ENCODE peak calls at places on chromosomes 7 and 10, in eight cellular contexts. W, C, A, J, P, T, U and B are unnamed samples.

GRCh38 chr10:96873756-96874467 is 41.8 kb downstream of the LCOR start:
- DNase-seq in W (no peak), U (no peak), A (no peak), P (no peak), T (no peak), J (no peak), C (no peak), B (no peak)

GRCh38 chr10:87053577-87054181 is 33.6 kb downstream of the FAM25A start:
- DNase-seq in U (no peak), T (no peak), P (no peak), W (no peak), J (no peak), C (no peak), A (no peak), B (no peak)

GRCh38 chr10:62726142-62726541 is 78.4 kb upstream of the ADO start:
- DNase-seq in U (peak), W (no peak), J (no peak), T (peak), A (no peak), C (no peak), P (no peak), B (no peak)

GRCh38 chr10:43682956-43683355 is 34.3 kb upstream of the ZNF32 start:
- DNase-seq in W (no peak), T (no peak), U (no peak), C (no peak), A (no peak), P (no peak), J (no peak), B (peak)

GRCh38 chr10:109934958-109935793 is 11.9 kb upstream of the XPNPEP1 start:
- DNase-seq in T (peak), P (no peak), J (no peak), C (no peak), U (peak), A (no peak), W (peak), B (peak)

GRCh38 chr10:52066383-52066782 is 247.7 kb upstream of the DKK1 start:
- DNase-seq in A (peak), W (no peak), U (no peak), J (no peak), T (no peak), P (no peak), C (no peak), B (no peak)

GRCh38 chr7:138565071-138565450 is 105.0 kb downstream of the TRIM24 start:
- DNase-seq in U (no peak), T (no peak), P (no peak), W (no peak), C (no peak), J (no peak), A (no peak), B (no peak)

GRCh38 chr7:36310897-36311296 is 78.8 kb upstream of the ANLN start:
- DNase-seq in J (no peak), A (no peak), W (no peak), T (no peak), C (no peak), P (no peak), U (no peak), B (no peak)

GRCh38 chr7:69250958-69251357 is 347.3 kb upstream of the AUTS2 start:
- DNase-seq in J (no peak), A (no peak), W (no peak), T (no peak), C (no peak), P (no peak), U (no peak), B (no peak)

GRCh38 chr7:118368958-118369357 is 144.5 kb downstream of the ANKRD7 start:
- DNase-seq in T (no peak), A (no peak), C (no peak), J (no peak), P (no peak), W (no peak), U (no peak), B (no peak)

GRCh38 chr10:130875116-130875515 is 436.4 kb downstream of the TCERG1L start:
- DNase-seq in C (no peak), P (no peak), U (no peak), W (no peak), A (no peak), T (no peak), J (no peak), B (no peak)

GRCh38 chr10:133129854-133130495 is 30.0 kb upstream of the KNDC1 start:
- DNase-seq in W (no peak), C (no peak), A (no peak), U (no peak), P (no peak), J (no peak), T (no peak), B (no peak)

GRCh38 chr10:133130602-133131001 is 29.4 kb upstream of the KNDC1 start:
- DNase-seq in T (no peak), P (no peak), U (no peak), W (no peak), C (no peak), J (no peak), A (no peak), B (no peak)

GRCh38 chr10:133132711-133133291 is 27.2 kb upstream of the KNDC1 start:
- DNase-seq in P (no peak), W (no peak), T (no peak), J (no peak), C (no peak), A (no peak), U (no peak), B (no peak)

GRCh38 chr10:133131754-133132710 is 28.0 kb upstream of the KNDC1 start:
- DNase-seq in J (no peak), T (no peak), P (no peak), U (no peak), C (no peak), W (no peak), A (no peak), B (no peak)

GRCh38 chr10:133131053-133131452 is 29.0 kb upstream of the KNDC1 start:
- DNase-seq in W (no peak), T (no peak), A (no peak), P (no peak), U (no peak), C (no peak), J (no peak), B (no peak)
- TF ChIP-seq CTCF in W (no peak), T (no peak), A (no peak), P (no peak), U (no peak), C (no peak), J (no peak), B (no peak)

GRCh38 chr10:34223658-34224057 is 591.4 kb downstream of the PARD3 start:
- DNase-seq in C (no peak), W (no peak), U (peak), T (no peak), A (no peak), J (no peak), P (no peak), B (no peak)
- TF ChIP-seq CTCF in C (no peak), W (no peak), U (no peak), T (no peak), A (peak), J (no peak), P (no peak), B (no peak)

DNA sequence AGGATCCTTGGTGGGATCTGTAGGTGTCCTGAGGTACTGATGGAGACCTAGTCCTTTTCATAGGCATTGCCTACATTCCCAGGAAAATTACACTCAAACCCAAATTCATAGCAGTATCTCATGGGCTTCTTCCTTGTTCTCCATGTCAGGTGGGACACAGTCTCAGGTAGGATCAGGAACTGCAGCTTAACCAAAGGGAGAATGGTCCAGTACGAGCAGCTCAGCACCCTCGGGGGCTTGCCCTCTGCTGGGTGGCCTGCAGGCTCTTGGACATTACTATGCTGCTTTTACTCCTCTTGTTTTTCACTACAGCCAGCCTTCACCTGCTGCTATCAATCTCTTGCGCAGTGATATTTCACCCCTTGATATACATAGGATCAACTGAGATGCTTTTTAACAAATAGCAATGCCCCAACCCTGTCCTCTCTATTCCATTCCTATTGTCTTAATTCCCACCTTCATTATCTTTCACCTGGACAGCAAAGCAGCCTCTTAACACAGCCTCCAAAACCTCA is 28.6 kb downstream of the PLA2G12B start:
- DNase-seq in P (no peak), W (no peak), T (no peak), A (no peak), C (no peak), J (no peak), U (no peak), B (no peak)
- TF ChIP-seq CTCF in P (no peak), W (no peak), T (no peak), A (no peak), C (no peak), J (no peak), U (no peak), B (no peak)

GRCh38 chr10:667096-667495 is 22.4 kb downstream of the DIP2C start:
- DNase-seq in U (no peak), C (no peak), J (no peak), W (no peak), A (no peak), P (no peak), T (no peak), B (no peak)

GRCh38 chr10:665579-666091 is 23.8 kb downstream of the DIP2C start:
- DNase-seq in T (no peak), P (no peak), C (no peak), J (no peak), W (no peak), A (no peak), U (no peak), B (no peak)

GRCh38 chr10:667602-668143 is 21.8 kb downstream of the DIP2C start:
- DNase-seq in J (no peak), U (no peak), C (no peak), T (no peak), W (no peak), P (no peak), A (no peak), B (no peak)

GRCh38 chr10:664893-665292 is 24.6 kb downstream of the DIP2C start:
- DNase-seq in T (no peak), A (no peak), U (no peak), W (no peak), P (no peak), J (no peak), C (no peak), B (no peak)

DNA sequence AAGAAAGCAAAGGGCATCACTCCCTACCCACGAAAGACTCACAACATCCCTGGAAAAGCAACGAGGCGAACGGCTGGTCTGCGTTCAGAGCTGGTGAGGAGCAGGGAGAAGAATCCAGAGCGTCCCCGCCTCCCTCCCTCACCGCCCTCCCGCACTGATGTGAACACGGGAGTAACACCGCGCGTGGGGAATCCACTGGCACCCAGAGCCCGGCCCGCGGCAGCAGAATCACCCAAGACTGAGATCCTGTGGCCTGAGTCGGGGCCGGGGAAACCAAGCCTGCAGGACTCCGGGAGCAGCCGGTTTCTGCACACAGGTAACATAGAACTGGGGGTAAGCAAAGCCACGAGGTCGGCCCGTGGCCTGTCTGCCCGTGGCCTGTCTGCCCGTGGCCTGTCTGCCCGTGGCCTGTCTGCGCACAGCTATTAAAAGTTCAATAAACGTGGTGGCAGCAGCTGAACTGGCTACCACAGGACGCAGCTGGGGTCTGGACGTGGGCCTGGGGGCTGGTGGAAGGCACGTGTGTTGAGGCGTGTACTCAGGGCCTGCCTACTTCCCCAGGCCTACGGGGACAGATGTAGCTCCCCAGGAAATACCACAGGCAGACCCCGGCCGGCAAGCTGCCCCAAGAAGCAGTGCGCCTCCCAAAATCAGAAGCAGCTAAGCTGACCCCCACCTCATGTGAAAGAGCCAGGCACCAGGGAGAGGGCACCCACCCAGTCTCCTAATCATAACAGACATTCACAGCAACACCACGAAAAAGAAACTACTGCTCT is 23.0 kb downstream of the DIP2C start:
- DNase-seq in U (no peak), T (no peak), J (no peak), P (no peak), A (no peak), C (no peak), W (no peak), B (no peak)
- TF ChIP-seq CTCF in U (no peak), T (no peak), J (no peak), P (no peak), A (no peak), C (no peak), W (no peak), B (no peak)

GRCh38 chr10:123769647-123770046 is 103.5 kb downstream of the GPR26 start:
- DNase-seq in W (no peak), A (no peak), U (no peak), J (no peak), T (no peak), C (no peak), P (no peak), B (no peak)
- TF ChIP-seq CTCF in W (no peak), A (no peak), U (no peak), J (no peak), T (no peak), C (no peak), P (no peak), B (no peak)

DNA sequence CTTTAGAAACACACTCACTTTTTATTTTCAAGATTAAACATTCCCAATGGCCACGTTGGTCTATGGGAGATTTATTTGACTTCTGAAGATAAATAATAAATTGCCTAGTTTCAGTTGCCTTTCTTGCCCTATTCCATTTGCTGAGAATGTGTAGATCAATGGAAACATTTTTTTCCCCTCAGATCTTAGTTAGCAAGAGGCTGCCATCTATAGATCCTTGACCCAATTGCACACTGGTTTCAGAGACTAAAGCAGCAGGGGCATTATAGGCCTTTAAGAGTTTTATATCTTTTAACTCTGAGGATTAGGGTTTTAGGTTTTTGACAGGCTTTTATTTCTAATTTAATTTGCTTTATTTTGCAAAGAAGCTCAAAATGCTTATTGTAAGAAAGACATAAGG is 163.2 kb upstream of the GPR26 start:
- DNase-seq in C (no peak), T (no peak), J (no peak), W (no peak), P (no peak), U (no peak), A (no peak), B (no peak)
- TF ChIP-seq CTCF in C (no peak), T (no peak), J (no peak), W (no peak), P (no peak), U (no peak), A (peak), B (no peak)

GRCh38 chr10:5977471-5978370 is at the start of gene IL15RA:
- DNase-seq in A (peak), U (peak), P (peak), W (no peak), C (peak), J (peak), T (peak), B (peak)
- TF ChIP-seq CTCF in A (peak), U (peak), P (no peak), W (no peak), C (peak), J (no peak), T (no peak), B (no peak)

DNA sequence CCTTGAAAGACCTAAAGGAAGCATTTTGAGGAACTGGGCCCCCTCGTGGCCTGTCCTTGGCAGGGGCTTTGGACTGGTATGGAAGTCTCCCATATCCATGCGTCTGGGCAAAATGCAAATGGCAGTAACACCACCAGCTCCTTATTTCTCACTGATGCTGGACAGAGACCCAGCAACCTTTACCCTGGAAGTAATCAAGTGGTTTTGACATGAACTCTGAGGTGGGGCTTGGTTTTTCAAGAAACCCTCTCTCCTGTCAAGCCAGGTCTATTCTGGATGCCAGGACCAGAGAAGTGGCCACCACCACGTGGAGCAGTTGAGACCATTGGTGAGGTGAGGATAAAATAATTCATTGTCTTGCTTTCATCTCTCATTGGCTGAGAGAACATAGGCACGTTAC is 84.4 kb downstream of the OTUD1 start:
- DNase-seq in W (no peak), U (no peak), P (no peak), T (no peak), J (no peak), C (no peak), A (no peak), B (no peak)
- TF ChIP-seq CTCF in W (no peak), U (no peak), P (no peak), T (no peak), J (no peak), C (no peak), A (no peak), B (no peak)

GRCh38 chr10:84059526-84059925 is 79.8 kb upstream of the GHITM start:
- DNase-seq in T (no peak), A (no peak), J (no peak), U (no peak), C (no peak), W (no peak), P (no peak), B (peak)

GRCh38 chr10:84049300-84050015 is 89.9 kb upstream of the GHITM start:
- DNase-seq in U (no peak), W (no peak), P (no peak), C (no peak), J (no peak), A (no peak), T (no peak), B (no peak)

GRCh38 chr10:84054743-84055142 is 84.6 kb upstream of the GHITM start:
- DNase-seq in J (no peak), C (no peak), W (no peak), A (no peak), T (no peak), P (no peak), U (no peak), B (no peak)
- TF ChIP-seq CTCF in J (no peak), C (no peak), W (peak), A (no peak), T (peak), P (no peak), U (no peak), B (no peak)